ENCODE peak calls at places on chromosomes 12 and 14, in nine cellular contexts. R, K, Z, J, L, Q, M, B and G are unnamed samples. For H3K36me3 and H3K4me1, the result is how much of the 10 kb centered on the place peaks cover.

GRCh38 chr12:132812631-132813305 is 15.9 kb downstream of the GOLGA3 start:
- DNase-seq in J (no peak), R (no peak), L (no peak), K (no peak), Z (no peak), Q (peak), M (no peak), B (no peak), G (no peak)

GRCh38 chr14:21169587-21169986 is 13.7 kb upstream of the OR5AU1 start:
- DNase-seq in R (no peak), Q (no peak), J (no peak), Z (no peak), K (no peak), L (no peak), M (no peak), B (no peak), G (no peak)

GRCh38 chr14:99755629-99756603 is 37.3 kb upstream of the EML1 start:
- DNase-seq in B (peak), M (no peak), J (no peak), L (no peak), Z (peak), R (no peak), Q (peak), K (peak), G (no peak)

GRCh38 chr14:38964630-38965029 is 138.4 kb downstream of the SEC23A start:
- DNase-seq in Z (no peak), B (no peak), R (no peak), L (no peak), K (no peak), M (no peak), J (no peak), Q (peak), G (no peak)

GRCh38 chr14:20048202-20048601 is 11.6 kb upstream of the OR4L1 start:
- DNase-seq in K (no peak), L (no peak), J (no peak), Z (no peak), B (no peak), M (no peak), Q (no peak), R (no peak), G (no peak)

GRCh38 chr14:79278798-79279644 is 932.3 kb downstream of the DIO2 start:
- DNase-seq in R (no peak), Q (peak), J (no peak), M (no peak), L (no peak), K (peak), B (peak), Z (no peak), G (no peak)

GRCh38 chr14:63361790-63362189 is 43.1 kb upstream of the GPHB5 start:
- DNase-seq in R (no peak), J (no peak), K (no peak), B (no peak), M (no peak), Z (no peak), L (no peak), Q (no peak), G (no peak)

GRCh38 chr14:101428409-101428808 is 132.9 kb upstream of the DIO3 start:
- DNase-seq in Z (no peak), J (no peak), L (no peak), M (no peak), Q (no peak), B (no peak), K (no peak), R (no peak), G (no peak)

GRCh38 chr12:129863938-129864337 is 39.9 kb downstream of the TMEM132D start:
- DNase-seq in R (no peak), Q (no peak), K (no peak), J (no peak), Z (no peak), L (no peak), B (no peak), M (no peak), G (no peak)

GRCh38 chr14:22699801-22700564 is 55.8 kb upstream of the OR6J1 start:
- DNase-seq in B (no peak), L (no peak), R (no peak), K (no peak), Q (peak), J (no peak), M (no peak), Z (no peak), G (no peak)

GRCh38 chr12:95988506-95989275 is 7.5 kb downstream of the HAL start:
- DNase-seq in L (no peak), Z (no peak), J (no peak), K (no peak), B (no peak), Q (no peak), M (no peak), R (no peak), G (no peak)

GRCh38 chr12:52876371-52876770 is 27.6 kb upstream of the KRT78 start:
- DNase-seq in M (no peak), Z (no peak), Q (no peak), K (no peak), J (no peak), L (no peak), R (no peak), B (no peak), G (no peak)

GRCh38 chr14:97376310-97376709 is 579.1 kb downstream of the VRK1 start:
- DNase-seq in K (no peak), Z (no peak), Q (no peak), R (no peak), B (no peak), J (no peak), L (no peak), M (no peak), G (no peak)

GRCh38 chr12:89355243-89356068 is 3.2 kb upstream of the DUSP6 start:
- DNase-seq in Q (peak), K (no peak), L (no peak), B (no peak), J (no peak), M (no peak), Z (no peak), R (no peak), G (no peak)

GRCh38 chr14:57871487-57872080 is 5.7 kb upstream of the SLC35F4 start:
- DNase-seq in B (no peak), R (no peak), Q (peak), J (peak), L (no peak), K (no peak), M (no peak), Z (no peak), G (no peak)

GRCh38 chr12:27284751-27285150 is 40.7 kb downstream of the STK38L start:
- DNase-seq in K (no peak), M (no peak), L (no peak), J (peak), R (no peak), B (no peak), Z (no peak), Q (peak), G (no peak)

GRCh38 chr12:12731178-12731577 is 14.0 kb downstream of the CDKN1B start:
- DNase-seq in L (no peak), J (no peak), R (no peak), Q (no peak), Z (no peak), K (no peak), M (no peak), B (no peak), G (no peak)
- H3K36me3 ChIP-seq in L (under half), J (under half), R (under half), Q (under half), Z (under half), K (under half), M (under half), B (under half), G (under half)

DNA sequence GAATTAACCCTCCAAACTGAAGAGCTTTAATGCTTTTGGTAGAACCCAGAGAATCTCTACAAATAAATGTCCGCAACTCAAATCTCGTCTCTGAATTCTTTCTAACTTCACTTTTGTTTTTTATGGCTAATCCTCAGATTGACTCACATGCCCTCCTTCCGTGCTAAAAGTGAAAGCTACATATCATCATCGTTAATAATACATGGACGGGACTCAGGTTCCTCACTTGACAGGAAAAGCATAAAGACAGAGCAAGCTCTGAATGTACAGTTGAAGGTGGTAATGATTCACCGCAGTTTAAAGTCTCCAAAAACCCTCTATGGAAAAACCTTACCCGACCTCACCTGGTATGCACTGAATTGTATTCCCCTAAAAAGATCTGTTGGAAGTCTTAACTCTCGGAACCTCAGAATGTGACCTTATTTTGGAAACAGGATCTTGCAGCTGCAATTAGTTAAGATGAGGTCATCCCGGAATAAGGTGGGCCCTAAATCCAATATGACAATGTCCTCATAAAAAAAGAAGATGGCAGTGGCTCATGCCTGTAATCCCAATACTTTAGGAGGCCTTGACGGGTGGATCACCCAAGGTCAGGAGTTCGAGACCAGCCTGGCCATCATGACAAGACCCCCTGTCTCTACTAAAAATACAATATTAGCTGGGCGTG is 147.4 kb upstream of the FOXN3 start:
- DNase-seq in Z (no peak), L (no peak), Q (peak), M (no peak), R (no peak), B (peak), J (no peak), K (no peak), G (no peak)
- H3K4me1 ChIP-seq in Z (under half), L (under half), Q (under half), M (under half), R (under half), B (under half), J (under half), K (under half), G (under half)

DNA sequence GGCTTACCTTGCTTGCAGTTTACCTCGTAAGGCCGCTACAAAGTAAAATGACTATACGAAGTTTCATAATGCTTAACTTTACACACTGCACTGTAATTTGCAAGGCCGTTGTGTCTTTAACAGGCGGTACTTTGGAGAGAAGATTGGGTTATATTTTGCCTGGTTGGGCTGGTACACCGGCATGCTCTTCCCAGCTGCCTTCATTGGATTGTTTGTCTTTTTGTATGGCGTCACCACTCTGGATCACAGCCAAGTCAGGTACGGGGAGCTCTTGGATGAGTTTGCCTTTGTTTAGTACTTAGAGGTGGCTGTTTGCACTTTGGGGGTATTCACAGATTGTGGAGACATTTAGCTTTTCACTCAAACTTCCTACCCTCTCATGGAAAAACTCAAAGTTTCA is 167.8 kb downstream of the SLC5A8 start:
- DNase-seq in Q (no peak), Z (no peak), J (no peak), B (no peak), R (no peak), L (no peak), M (no peak), K (no peak), G (no peak)
- H3K27ac ChIP-seq in Q (no peak), Z (no peak), J (no peak), B (no peak), R (no peak), L (no peak), M (no peak), K (no peak), G (no peak)

DNA sequence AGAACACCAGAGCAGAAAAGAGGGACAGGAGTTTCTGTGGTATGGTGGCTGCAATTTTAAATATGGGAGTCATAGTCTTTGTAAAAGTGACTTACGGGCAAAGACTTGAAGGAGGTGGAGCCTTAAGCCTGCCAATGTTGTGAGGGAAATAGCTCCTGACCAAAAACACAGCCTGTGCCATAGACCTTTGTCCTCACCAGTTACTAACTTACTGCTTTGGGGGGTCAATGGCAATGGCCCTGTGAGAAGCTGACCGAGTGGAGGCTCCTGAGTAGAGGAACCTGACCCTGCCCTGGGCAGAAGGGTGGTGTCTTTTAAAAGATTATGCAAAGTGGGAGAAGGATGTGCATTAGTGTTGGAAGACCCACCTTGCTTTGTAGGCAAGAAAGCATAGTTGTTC is 3.8 kb downstream of the MTHFD1 start:
- DNase-seq in R (no peak), K (peak), M (no peak), Z (no peak), L (no peak), Q (no peak), B (no peak), J (no peak), G (no peak)
- H3K36me3 ChIP-seq in R (under half), K (under half), M (under half), Z (under half), L (under half), Q (under half), B (under half), J (under half), G (under half)

GRCh38 chr14:104787736-104788532 is 7.6 kb downstream of the AKT1 start:
- DNase-seq in Q (no peak), M (no peak), J (no peak), Z (peak), K (no peak), B (no peak), L (no peak), R (no peak), G (no peak)
- H3K4me1 ChIP-seq in Q (under half), M (under half), J (under half), Z (half or more), K (under half), B (half or more), L (under half), R (under half), G (under half)

DNA sequence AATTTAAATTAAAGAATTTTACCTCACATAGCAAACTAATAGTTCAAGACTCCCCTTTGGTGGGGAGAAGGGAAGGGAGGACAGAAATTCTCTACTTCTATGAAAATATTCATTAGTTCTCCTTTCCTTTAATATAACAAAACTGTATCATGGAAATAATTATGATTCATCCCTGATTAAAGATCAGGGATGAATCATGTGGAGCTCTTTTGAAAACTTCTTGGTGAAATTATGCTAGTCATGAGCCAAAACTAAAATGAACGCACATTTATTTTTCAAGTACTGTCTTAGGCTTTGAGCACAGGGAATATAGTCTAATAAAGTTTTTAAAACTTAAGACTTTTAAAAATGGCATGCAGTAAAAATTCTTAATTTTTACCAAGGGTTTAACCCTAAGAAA is 17.1 kb downstream of the TMBIM4 start:
- DNase-seq in Z (no peak), K (no peak), M (no peak), B (no peak), Q (peak), J (no peak), L (no peak), R (no peak), G (no peak)
- H3K27ac ChIP-seq in Z (no peak), K (no peak), M (no peak), B (no peak), Q (no peak), J (no peak), L (no peak), R (no peak), G (no peak)

GRCh38 chr12:122216445-122216844 is 9.4 kb downstream of the DIABLO start:
- DNase-seq in L (no peak), Q (no peak), J (no peak), B (no peak), K (no peak), R (no peak), M (no peak), Z (no peak), G (no peak)

GRCh38 chr12:122215789-122216188 is 10.1 kb downstream of the DIABLO start:
- DNase-seq in L (no peak), Z (no peak), J (no peak), R (no peak), K (no peak), Q (peak), M (no peak), B (no peak), G (no peak)
- H3K36me3 ChIP-seq in L (half or more), Z (half or more), J (under half), R (half or more), K (under half), Q (under half), M (half or more), B (under half), G (under half)

DNA sequence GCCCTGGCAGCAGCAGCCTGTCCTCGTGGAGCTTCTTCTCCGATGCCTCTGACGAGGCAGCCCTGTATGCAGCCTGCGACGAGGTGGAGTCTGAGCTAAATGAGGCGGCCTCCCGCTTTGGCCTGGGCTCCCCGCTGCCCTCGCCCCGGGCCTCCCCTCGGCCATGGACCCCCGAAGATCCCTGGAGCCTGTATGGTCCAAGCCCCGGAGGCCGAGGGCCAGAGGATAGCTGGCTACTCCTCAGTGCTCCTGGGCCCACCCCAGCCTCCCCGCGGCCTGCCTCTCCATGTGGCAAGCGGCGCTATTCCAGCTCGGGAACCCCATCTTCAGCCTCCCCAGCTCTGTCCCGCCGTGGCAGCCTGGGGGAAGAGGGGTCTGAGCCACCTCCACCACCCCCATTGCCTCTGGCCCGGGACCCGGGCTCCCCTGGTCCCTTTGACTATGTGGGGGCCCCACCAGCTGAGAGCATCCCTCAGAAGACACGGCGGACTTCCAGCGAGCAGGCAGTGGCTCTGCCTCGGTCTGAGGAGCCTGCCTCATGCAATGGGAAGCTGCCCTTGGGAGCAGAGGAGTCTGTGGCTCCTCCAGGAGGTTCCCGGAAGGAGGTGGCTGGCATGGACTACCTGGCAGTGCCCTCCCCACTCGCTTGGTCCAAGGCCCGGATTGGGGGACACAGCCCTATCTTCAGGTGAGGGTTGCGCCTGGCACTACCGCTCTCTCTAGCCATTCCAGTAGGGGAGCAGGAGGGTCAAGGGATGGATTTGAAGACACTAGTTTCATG is 2.1 kb downstream of the NFATC4 start:
- DNase-seq in M (no peak), R (no peak), B (no peak), J (no peak), Q (no peak), Z (no peak), L (no peak), K (no peak), G (no peak)
- H3K4me1 ChIP-seq in M (under half), R (under half), B (under half), J (under half), Q (under half), Z (under half), L (under half), K (under half), G (under half)

GRCh38 chr12:6046511-6047180 is 77.8 kb downstream of the VWF start:
- DNase-seq in Z (no peak), B (no peak), R (no peak), K (no peak), J (no peak), M (no peak), Q (no peak), L (no peak), G (no peak)
- H3K27ac ChIP-seq in Z (no peak), B (no peak), R (no peak), K (no peak), J (no peak), M (no peak), Q (peak), L (no peak), G (no peak)